ENCODE peak calls at places on chromosomes 2 and 18, in four cellular contexts. One of them, this sample, is unnamed.

GRCh38 chr2:241354668-241355658 is 1.1 kb upstream of the FARP2 start:
- DNase-seq in NCI-H748 treated with DMSO at 0.1 percent for 48 hours: no peak
- DNase-seq in mesenchymal stem cell: peak; percentile 78
- DNase-seq in NCI-H774: peak; percentile 56
- DNase-seq in this sample: no peak

GRCh38 chr2:30147715-30148611 is 1.2 kb downstream of the YPEL5 start:
- DNase-seq in NCI-H748 treated with DMSO at 0.1 percent for 48 hours: peak; percentile 8
- DNase-seq in mesenchymal stem cell: peak; percentile 72
- DNase-seq in NCI-H774: peak; percentile 49
- DNase-seq in this sample: peak; percentile 93

GRCh38 chr18:76524900-76525698 is 30.1 kb upstream of the ZNF516 start:
- DNase-seq in NCI-H748 treated with DMSO at 0.1 percent for 48 hours: peak; percentile 99
- DNase-seq in mesenchymal stem cell: peak; percentile 92
- DNase-seq in NCI-H774: peak; percentile 85
- DNase-seq in this sample: peak; percentile 37

GRCh38 chr2:230666885-230667712 is 45.5 kb upstream of the CAB39 start:
- DNase-seq in NCI-H748 treated with DMSO at 0.1 percent for 48 hours: no peak
- DNase-seq in mesenchymal stem cell: peak; percentile 38
- DNase-seq in NCI-H774: no peak
- DNase-seq in this sample: no peak

GRCh38 chr18:57621252-57621607 is 406 bp downstream of the NARS1 start:
- DNase-seq in NCI-H748 treated with DMSO at 0.1 percent for 48 hours: no peak
- DNase-seq in mesenchymal stem cell: no peak
- DNase-seq in NCI-H774: no peak
- DNase-seq in this sample: no peak

GRCh38 chr2:84899681-84900080 is 5.8 kb upstream of the TMSB10 start:
- DNase-seq in NCI-H748 treated with DMSO at 0.1 percent for 48 hours: no peak
- DNase-seq in mesenchymal stem cell: no peak
- DNase-seq in NCI-H774: no peak
- DNase-seq in this sample: no peak

GRCh38 chr2:38122344-38122743 is 46.4 kb upstream of the CYP1B1 start:
- DNase-seq in NCI-H748 treated with DMSO at 0.1 percent for 48 hours: no peak
- DNase-seq in mesenchymal stem cell: no peak
- DNase-seq in NCI-H774: no peak
- DNase-seq in this sample: no peak

GRCh38 chr2:45432406-45432805 is 178.7 kb downstream of the SRBD1 start:
- DNase-seq in NCI-H748 treated with DMSO at 0.1 percent for 48 hours: no peak
- DNase-seq in mesenchymal stem cell: no peak
- DNase-seq in NCI-H774: no peak
- DNase-seq in this sample: no peak

GRCh38 chr2:208847651-208848050 is 441.1 kb downstream of the PTH2R start:
- DNase-seq in NCI-H748 treated with DMSO at 0.1 percent for 48 hours: no peak
- DNase-seq in mesenchymal stem cell: no peak
- DNase-seq in NCI-H774: no peak
- DNase-seq in this sample: no peak

GRCh38 chr18:44773640-44774155 is 93.0 kb downstream of the SETBP1 start:
- DNase-seq in NCI-H748 treated with DMSO at 0.1 percent for 48 hours: no peak
- DNase-seq in mesenchymal stem cell: no peak
- DNase-seq in NCI-H774: no peak
- DNase-seq in this sample: no peak

GRCh38 chr2:69915050-69915945 is at the start of gene MXD1:
- DNase-seq in NCI-H748 treated with DMSO at 0.1 percent for 48 hours: no peak
- DNase-seq in mesenchymal stem cell: peak; percentile 19
- DNase-seq in NCI-H774: no peak
- DNase-seq in this sample: no peak

GRCh38 chr2:98479959-98480524 is 35.4 kb downstream of the INPP4A start:
- DNase-seq in NCI-H748 treated with DMSO at 0.1 percent for 48 hours: no peak
- DNase-seq in mesenchymal stem cell: peak; percentile 42
- DNase-seq in NCI-H774: no peak
- DNase-seq in this sample: no peak

GRCh38 chr18:34929336-34929780 is 111.9 kb upstream of the MAPRE2 start:
- DNase-seq in NCI-H748 treated with DMSO at 0.1 percent for 48 hours: peak; percentile 55
- DNase-seq in mesenchymal stem cell: peak; percentile 90
- DNase-seq in NCI-H774: peak; percentile 45
- DNase-seq in this sample: no peak

GRCh38 chr18:37244618-37245017 is 321.0 kb downstream of the CELF4 start:
- DNase-seq in NCI-H748 treated with DMSO at 0.1 percent for 48 hours: no peak
- DNase-seq in mesenchymal stem cell: no peak
- DNase-seq in NCI-H774: no peak
- DNase-seq in this sample: no peak

GRCh38 chr2:233976690-233977294 is 59.6 kb downstream of the TRPM8 start:
- DNase-seq in NCI-H748 treated with DMSO at 0.1 percent for 48 hours: peak; percentile 10
- DNase-seq in mesenchymal stem cell: peak; percentile 75
- DNase-seq in NCI-H774: peak; percentile 13
- DNase-seq in this sample: peak; percentile 54

GRCh38 chr2:231306791-231307440 is 88.6 kb upstream of the B3GNT7 start:
- DNase-seq in NCI-H748 treated with DMSO at 0.1 percent for 48 hours: no peak
- DNase-seq in mesenchymal stem cell: no peak
- DNase-seq in NCI-H774: no peak
- DNase-seq in this sample: no peak

GRCh38 chr2:166240387-166241313 is 112.8 kb upstream of the SCN1A start:
- DNase-seq in NCI-H748 treated with DMSO at 0.1 percent for 48 hours: no peak
- DNase-seq in mesenchymal stem cell: no peak
- DNase-seq in NCI-H774: no peak
- DNase-seq in this sample: no peak

GRCh38 chr18:12904012-12904516 is 20.0 kb upstream of the PTPN2 start:
- DNase-seq in NCI-H748 treated with DMSO at 0.1 percent for 48 hours: no peak
- DNase-seq in mesenchymal stem cell: peak; percentile 82
- DNase-seq in NCI-H774: no peak
- DNase-seq in this sample: no peak

GRCh38 chr2:33459745-33460144 is 16.7 kb upstream of the RASGRP3 start:
- DNase-seq in NCI-H748 treated with DMSO at 0.1 percent for 48 hours: no peak
- DNase-seq in mesenchymal stem cell: no peak
- DNase-seq in NCI-H774: no peak
- DNase-seq in this sample: no peak

GRCh38 chr18:68177807-68178702 is 536.9 kb downstream of the TMX3 start:
- DNase-seq in NCI-H748 treated with DMSO at 0.1 percent for 48 hours: no peak
- DNase-seq in mesenchymal stem cell: peak; percentile 92
- DNase-seq in NCI-H774: peak; percentile 67
- DNase-seq in this sample: no peak

GRCh38 chr2:171159326-171160118 is 1.2 kb downstream of the TLK1 start:
- DNase-seq in NCI-H748 treated with DMSO at 0.1 percent for 48 hours: peak; percentile 49
- DNase-seq in mesenchymal stem cell: peak; percentile 73
- DNase-seq in NCI-H774: peak; percentile 16
- DNase-seq in this sample: peak; percentile 54

GRCh38 chr2:11624893-11625292 is 45.1 kb downstream of the NTSR2 start:
- DNase-seq in NCI-H748 treated with DMSO at 0.1 percent for 48 hours: no peak
- DNase-seq in mesenchymal stem cell: no peak
- DNase-seq in NCI-H774: no peak
- DNase-seq in this sample: no peak

GRCh38 chr2:173150087-173150486 is 74.4 kb downstream of the MAP3K20 start:
- DNase-seq in NCI-H748 treated with DMSO at 0.1 percent for 48 hours: no peak
- DNase-seq in mesenchymal stem cell: peak; percentile 86
- DNase-seq in NCI-H774: no peak
- DNase-seq in this sample: no peak

GRCh38 chr18:13232060-13232917 is 13.7 kb downstream of the LDLRAD4 start:
- DNase-seq in NCI-H748 treated with DMSO at 0.1 percent for 48 hours: no peak
- DNase-seq in mesenchymal stem cell: no peak
- DNase-seq in NCI-H774: no peak
- DNase-seq in this sample: no peak

GRCh38 chr18:48680871-48681270 is 142.0 kb downstream of the CTIF start:
- DNase-seq in NCI-H748 treated with DMSO at 0.1 percent for 48 hours: no peak
- DNase-seq in mesenchymal stem cell: no peak
- DNase-seq in NCI-H774: no peak
- DNase-seq in this sample: peak; percentile 56

GRCh38 chr2:160091381-160091780 is 29.0 kb upstream of the PLA2R1 start:
- DNase-seq in NCI-H748 treated with DMSO at 0.1 percent for 48 hours: no peak
- DNase-seq in mesenchymal stem cell: peak; percentile 26
- DNase-seq in NCI-H774: no peak
- DNase-seq in this sample: no peak

GRCh38 chr2:224173882-224174415 is 134.9 kb upstream of the SERPINE2 start:
- DNase-seq in NCI-H748 treated with DMSO at 0.1 percent for 48 hours: peak; percentile 89
- DNase-seq in mesenchymal stem cell: no peak
- DNase-seq in NCI-H774: peak; percentile 85
- DNase-seq in this sample: no peak

GRCh38 chr2:164514491-164514890 is 106.8 kb downstream of the GRB14 start:
- DNase-seq in NCI-H748 treated with DMSO at 0.1 percent for 48 hours: no peak
- DNase-seq in mesenchymal stem cell: peak; percentile 5
- DNase-seq in NCI-H774: no peak
- DNase-seq in this sample: no peak

GRCh38 chr2:191462370-191462769 is 215.6 kb upstream of the NABP1 start:
- DNase-seq in NCI-H748 treated with DMSO at 0.1 percent for 48 hours: no peak
- DNase-seq in mesenchymal stem cell: no peak
- DNase-seq in NCI-H774: no peak
- DNase-seq in this sample: no peak

GRCh38 chr2:240433973-240434727 is 1.3 kb upstream of the GPC1 start:
- DNase-seq in NCI-H748 treated with DMSO at 0.1 percent for 48 hours: no peak
- DNase-seq in mesenchymal stem cell: peak; percentile 91
- DNase-seq in NCI-H774: no peak
- DNase-seq in this sample: no peak

GRCh38 chr2:233469261-233470006 is 97.1 kb downstream of the USP40 start:
- DNase-seq in NCI-H748 treated with DMSO at 0.1 percent for 48 hours: no peak
- DNase-seq in mesenchymal stem cell: no peak
- DNase-seq in NCI-H774: peak; percentile 52
- DNase-seq in this sample: peak; percentile 49

GRCh38 chr2:35347561-35347960 is 1008.0 kb upstream of the CRIM1 start:
- DNase-seq in NCI-H748 treated with DMSO at 0.1 percent for 48 hours: no peak
- DNase-seq in mesenchymal stem cell: no peak
- DNase-seq in NCI-H774: peak; percentile 2
- DNase-seq in this sample: no peak

GRCh38 chr2:113058998-113059960 is at the start of gene IL36RN:
- DNase-seq in NCI-H748 treated with DMSO at 0.1 percent for 48 hours: no peak
- DNase-seq in mesenchymal stem cell: no peak
- DNase-seq in NCI-H774: no peak
- DNase-seq in this sample: no peak

GRCh38 chr2:9234680-9235387 is 28.2 kb downstream of the ASAP2 start:
- DNase-seq in NCI-H748 treated with DMSO at 0.1 percent for 48 hours: no peak
- DNase-seq in mesenchymal stem cell: peak; percentile 91
- DNase-seq in NCI-H774: no peak
- DNase-seq in this sample: no peak

GRCh38 chr18:44758821-44759624 is 78.3 kb downstream of the SETBP1 start:
- DNase-seq in NCI-H748 treated with DMSO at 0.1 percent for 48 hours: no peak
- DNase-seq in mesenchymal stem cell: no peak
- DNase-seq in NCI-H774: no peak
- DNase-seq in this sample: no peak

GRCh38 chr2:121501070-121501469 is 29.6 kb upstream of the RNU4ATAC start:
- DNase-seq in NCI-H748 treated with DMSO at 0.1 percent for 48 hours: no peak
- DNase-seq in mesenchymal stem cell: peak; percentile 14
- DNase-seq in NCI-H774: no peak
- DNase-seq in this sample: no peak

GRCh38 chr2:235378261-235378660 is 115.6 kb upstream of the AGAP1 start:
- DNase-seq in NCI-H748 treated with DMSO at 0.1 percent for 48 hours: no peak
- DNase-seq in mesenchymal stem cell: no peak
- DNase-seq in NCI-H774: no peak
- DNase-seq in this sample: no peak

GRCh38 chr2:205883026-205883425 is 200.7 kb downstream of the NRP2 start:
- DNase-seq in NCI-H748 treated with DMSO at 0.1 percent for 48 hours: no peak
- DNase-seq in mesenchymal stem cell: no peak
- DNase-seq in NCI-H774: no peak
- DNase-seq in this sample: no peak

GRCh38 chr18:75211002-75211621 is 515 bp downstream of the TSHZ1 start:
- DNase-seq in NCI-H748 treated with DMSO at 0.1 percent for 48 hours: no peak
- DNase-seq in mesenchymal stem cell: no peak
- DNase-seq in NCI-H774: no peak
- DNase-seq in this sample: peak; percentile 56

This sample was measured in frontal cortex.